ENCODE peak calls at places on chromosomes 6 and 20, in five cellular contexts. Q is CD4-positive, alpha-beta memory T cell; J is dorsolateral prefrontal cortex; Z is ascending aorta; B is HL-60. P is an unnamed sample.

GRCh38 chr6:138970856-138971425 is 17.1 kb downstream of the REPS1 start:
- DNase-seq in Q (no peak), J (no peak), Z (peak; percentile 71), B (no peak), P (peak; percentile 68)

GRCh38 chr6:137736048-137736846 is 130.8 kb upstream of the TNFAIP3 start:
- DNase-seq in Q (peak; percentile 51), J (no peak), Z (no peak), B (no peak), P (no peak)

GRCh38 chr6:87407531-87407895 is 259 bp upstream of the CFAP206 start:
- DNase-seq in Q (no peak), J (peak; percentile 41), Z (no peak), B (no peak), P (no peak)

GRCh38 chr6:1802495-1803395 is 193.0 kb downstream of the FOXC1 start:
- DNase-seq in Q (no peak), J (no peak), Z (no peak), B (no peak), P (no peak)

GRCh38 chr6:158568549-158568948 is 8.7 kb downstream of the TMEM181 start:
- DNase-seq in Q (no peak), J (no peak), Z (peak; percentile 1), B (no peak), P (no peak)

GRCh38 chr6:5365430-5366195 is 104.3 kb downstream of the FARS2 start:
- DNase-seq in Q (no peak), J (no peak), Z (no peak), B (no peak), P (no peak)

GRCh38 chr6:4607026-4607704 is 169.0 kb upstream of the CDYL start:
- DNase-seq in Q (no peak), J (peak; percentile 75), Z (peak; percentile 72), B (no peak), P (no peak)

GRCh38 chr20:56439784-56440291 is 27.8 kb downstream of the CASS4 start:
- DNase-seq in Q (no peak), J (no peak), Z (no peak), B (no peak), P (peak; percentile 73)

GRCh38 chr6:88920777-88921728 is 42.4 kb downstream of the RNGTT start:
- DNase-seq in Q (no peak), J (no peak), Z (no peak), B (no peak), P (no peak)

GRCh38 chr6:28269492-28269891 is 2.5 kb downstream of the ZSCAN26 start:
- DNase-seq in Q (no peak), J (no peak), Z (no peak), B (no peak), P (no peak)

GRCh38 chr6:14861491-14861943 is 384.4 kb upstream of the JARID2 start:
- DNase-seq in Q (no peak), J (no peak), Z (no peak), B (no peak), P (no peak)

GRCh38 chr20:40883097-40883496 is 145.5 kb upstream of the TOP1 start:
- DNase-seq in Q (no peak), J (no peak), Z (no peak), B (no peak), P (no peak)

GRCh38 chr6:114055758-114056157 is 84.8 kb upstream of the HDAC2 start:
- DNase-seq in Q (no peak), J (no peak), Z (no peak), B (no peak), P (no peak)

GRCh38 chr6:159282351-159282750 is 113.2 kb downstream of the FNDC1 start:
- DNase-seq in Q (no peak), J (no peak), Z (no peak), B (no peak), P (no peak)

GRCh38 chr6:101114703-101115102 is 233.6 kb upstream of the ASCC3 start:
- DNase-seq in Q (no peak), J (no peak), Z (no peak), B (no peak), P (no peak)

GRCh38 chr6:129191275-129191674 is 308.3 kb downstream of the LAMA2 start:
- DNase-seq in Q (no peak), J (no peak), Z (no peak), B (no peak), P (no peak)

GRCh38 chr20:62997626-62998025 is 9.1 kb downstream of the BHLHE23 start:
- DNase-seq in Q (no peak), J (no peak), Z (no peak), B (no peak), P (no peak)

GRCh38 chr6:43772571-43773049 is 2.6 kb downstream of the VEGFA start:
- DNase-seq in Q (no peak), J (no peak), Z (no peak), B (no peak), P (no peak)

GRCh38 chr6:138404666-138405337 is 779 bp downstream of the HEBP2 start:
- DNase-seq in Q (peak; percentile 24), J (no peak), Z (no peak), B (no peak), P (no peak)

GRCh38 chr6:157265630-157266029 is 57.7 kb downstream of the TMEM242 start:
- DNase-seq in Q (no peak), J (no peak), Z (no peak), B (no peak), P (no peak)

GRCh38 chr6:7138921-7139358 is 31.2 kb downstream of the RREB1 start:
- DNase-seq in Q (peak; percentile 61), J (no peak), Z (no peak), B (no peak), P (no peak)

GRCh38 chr20:64099880-64100565 is 7.3 kb downstream of the NPBWR2 start:
- DNase-seq in Q (no peak), J (no peak), Z (no peak), B (no peak), P (no peak)

GRCh38 chr6:29845405-29846006 is 17.9 kb downstream of the HLA-G start:
- DNase-seq in Q (no peak), J (no peak), Z (no peak), B (no peak), P (no peak)
- H3K27ac ChIP-seq in Q (no peak overlapping the region), J (no peak overlapping the region), Z (no peak overlapping the region), B (no peak overlapping the region), P (no peak overlapping the region)

DNA sequence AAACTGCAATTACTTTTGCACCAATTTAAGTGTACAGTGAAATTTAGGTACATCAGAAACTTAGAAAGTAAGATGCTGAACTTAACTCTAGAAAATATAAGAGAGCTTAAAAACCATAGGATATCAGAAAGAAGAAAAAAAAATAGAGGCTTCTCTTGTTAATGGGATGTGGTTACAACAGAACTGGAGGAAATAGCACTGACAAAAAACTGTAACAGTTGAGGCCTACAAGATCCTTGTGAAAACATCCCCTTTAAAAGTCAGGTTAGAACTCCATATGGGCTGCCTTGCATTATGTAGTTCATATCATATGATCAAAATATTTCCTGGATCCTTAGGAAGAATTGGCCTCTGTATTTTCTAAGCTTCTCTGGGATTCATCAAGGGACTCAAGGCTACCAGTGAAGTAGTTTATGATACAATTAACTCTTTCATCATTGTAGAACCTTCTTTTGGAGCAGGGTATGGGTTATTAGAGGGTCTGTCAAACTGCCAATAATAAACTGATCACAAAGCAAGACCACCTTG is 24.8 kb downstream of the MTCL3 start:
- DNase-seq in Q (no peak), J (no peak), Z (no peak), B (no peak), P (no peak)
- H3K27ac ChIP-seq in Q (no peak overlapping the region), J (no peak overlapping the region), Z (no peak overlapping the region), B (no peak overlapping the region), P (no peak overlapping the region)

DNA sequence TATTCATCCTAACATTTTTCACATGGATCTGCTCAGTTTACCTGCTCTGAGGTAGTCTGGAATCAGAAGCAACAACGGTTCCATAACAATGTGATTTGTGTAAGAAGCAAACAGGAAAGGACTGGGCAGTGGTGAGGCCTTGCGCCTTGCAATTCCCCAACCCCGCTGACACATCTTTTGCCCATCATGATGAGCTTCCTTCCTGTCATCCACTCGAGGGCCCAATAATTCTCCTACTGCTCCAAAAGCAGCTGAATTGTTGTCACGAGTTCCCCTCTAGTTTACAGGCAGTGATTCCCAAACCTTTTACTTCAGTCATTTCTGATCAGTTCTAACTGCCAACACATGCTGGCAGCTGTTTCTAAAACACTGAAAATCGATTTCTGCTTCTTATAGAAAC is 22.9 kb downstream of the STX7 start:
- DNase-seq in Q (no peak), J (no peak), Z (peak; percentile 74), B (no peak), P (no peak)
- H3K27ac ChIP-seq in Q (no peak overlapping the region), J (peak overlapping the region; percentile 65), Z (peak overlapping the region; percentile 70), B (no peak overlapping the region), P (peak overlapping the region; percentile 63)

GRCh38 chr6:30767158-30767943 is 23.0 kb upstream of the IER3 start:
- DNase-seq in Q (no peak), J (no peak), Z (no peak), B (no peak), P (no peak)

GRCh38 chr6:30769853-30770160 is 25.5 kb upstream of the IER3 start:
- DNase-seq in Q (no peak), J (no peak), Z (no peak), B (no peak), P (no peak)

GRCh38 chr6:30769088-30769852 is 24.9 kb upstream of the IER3 start:
- DNase-seq in Q (peak; percentile 41), J (peak; percentile 46), Z (peak; percentile 86), B (peak; percentile 77), P (peak; percentile 76)

GRCh38 chr6:30767944-30768301 is 23.6 kb upstream of the IER3 start:
- DNase-seq in Q (no peak), J (no peak), Z (no peak), B (no peak), P (no peak)

DNA sequence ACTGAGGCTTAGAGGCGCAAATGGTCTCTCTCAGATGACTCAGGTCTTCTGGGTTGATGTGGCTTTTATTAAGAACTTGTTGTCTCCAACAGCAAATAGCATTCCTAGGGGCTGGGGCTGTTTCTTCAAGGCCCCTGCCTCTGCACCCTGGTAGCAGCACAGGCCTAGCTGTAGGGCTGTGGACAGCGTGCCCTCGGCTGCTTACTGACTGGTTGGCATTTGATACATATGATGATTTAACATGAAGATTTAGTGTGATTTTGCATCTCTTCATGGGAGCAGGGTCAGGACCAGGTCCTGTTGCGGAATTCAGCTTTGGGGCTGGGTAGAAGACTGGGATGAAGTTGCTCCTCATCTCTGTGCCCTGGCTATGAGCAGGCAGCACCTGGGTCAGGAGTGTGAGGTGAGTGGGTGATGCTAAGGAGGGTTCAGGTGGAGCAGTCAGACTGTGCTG is 24.3 kb upstream of the IER3 start:
- DNase-seq in Q (no peak), J (no peak), Z (no peak), B (no peak), P (no peak)
- H3K27ac ChIP-seq in Q (peak overlapping the region; percentile 18), J (no peak overlapping the region), Z (peak overlapping the region; percentile 42), B (peak overlapping the region; percentile 23), P (peak overlapping the region; percentile 81)

DNA sequence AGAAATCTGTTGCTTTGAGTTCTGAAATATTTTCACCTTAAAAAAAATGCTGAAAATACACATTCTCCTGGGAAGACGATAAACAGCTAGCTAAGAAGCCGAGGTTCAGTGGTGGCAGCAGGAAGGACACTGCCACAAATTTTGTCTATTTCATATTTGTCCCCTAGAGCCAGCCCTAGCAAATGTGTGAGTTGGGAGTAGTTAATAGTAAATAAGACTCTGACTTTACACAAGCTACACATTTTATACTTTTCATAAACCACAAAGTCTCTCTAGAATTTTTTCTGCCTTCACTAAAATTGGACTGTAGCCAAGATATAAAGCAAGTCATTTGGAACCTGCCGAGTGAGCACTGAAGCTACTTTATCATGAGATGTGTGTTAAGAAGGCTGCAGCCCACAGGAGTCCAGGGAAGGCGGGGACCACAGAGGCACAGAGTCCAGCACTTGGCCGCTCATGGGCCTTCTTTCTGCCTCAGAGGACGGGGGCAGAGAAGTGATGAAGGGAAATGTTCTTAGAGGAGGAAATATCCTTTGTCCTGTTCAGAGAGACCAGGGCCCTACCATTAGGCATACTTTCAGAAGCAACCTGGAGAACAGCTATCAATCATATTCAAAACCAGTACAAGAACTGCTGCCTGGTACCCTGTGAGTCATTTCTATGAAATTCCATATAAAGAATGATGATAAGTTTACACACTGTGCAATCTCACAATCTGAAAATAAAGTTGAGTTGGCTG is 241.7 kb upstream of the TAB2 start:
- DNase-seq in Q (no peak), J (no peak), Z (no peak), B (no peak), P (no peak)
- H3K27ac ChIP-seq in Q (no peak overlapping the region), J (no peak overlapping the region), Z (no peak overlapping the region), B (no peak overlapping the region), P (no peak overlapping the region)

P was measured in right atrium auricular region.